ENCODE peak calls at places on chromosomes 2 and 18, in nine cellular contexts. D, Z, J, M, V, N, B, E and F are unnamed samples.

GRCh38 chr2:39469807-39470206 is 32.7 kb upstream of the MAP4K3 start:
- DNase-seq in N (peak), V (no peak), J (peak), E (no peak), B (no peak), M (no peak), Z (no peak), D (peak), F (no peak)

GRCh38 chr2:200787351-200788128 is 24.2 kb upstream of the BZW1 start:
- DNase-seq in M (no peak), J (no peak), D (no peak), N (no peak), E (no peak), Z (no peak), V (no peak), B (no peak), F (no peak)

GRCh38 chr2:198731842-198732421 is 725.8 kb downstream of the SATB2 start:
- DNase-seq in V (no peak), N (no peak), Z (no peak), B (no peak), M (no peak), D (no peak), J (no peak), E (no peak), F (no peak)

GRCh38 chr2:69514836-69515235 is 77.6 kb upstream of the NFU1 start:
- DNase-seq in N (no peak), J (no peak), B (no peak), D (no peak), M (no peak), E (no peak), Z (no peak), V (no peak), F (no peak)

GRCh38 chr2:3642521-3643215 is 15.3 kb upstream of the ALLC start:
- DNase-seq in B (no peak), V (no peak), Z (no peak), N (no peak), E (no peak), J (no peak), D (no peak), M (no peak), F (no peak)

GRCh38 chr2:68732036-68732435 is 2.6 kb upstream of the ARHGAP25 start:
- DNase-seq in V (no peak), J (no peak), M (no peak), D (no peak), B (no peak), Z (no peak), N (no peak), E (no peak), F (no peak)

GRCh38 chr2:43027103-43027482 is 199.3 kb downstream of the ZFP36L2 start:
- DNase-seq in D (no peak), M (no peak), B (no peak), E (no peak), Z (no peak), J (no peak), N (no peak), V (no peak), F (no peak)

GRCh38 chr18:49817947-49818346 is 4.6 kb upstream of the ACAA2 start:
- DNase-seq in N (no peak), D (no peak), B (no peak), M (no peak), E (no peak), V (no peak), J (no peak), Z (no peak), F (no peak)

GRCh38 chr2:145374165-145374564 is 854.2 kb upstream of the ZEB2 start:
- DNase-seq in E (no peak), V (no peak), N (no peak), B (no peak), Z (no peak), D (no peak), J (no peak), M (no peak), F (no peak)

GRCh38 chr2:179483131-179483530 is 218.5 kb upstream of the SESTD1 start:
- DNase-seq in N (no peak), Z (no peak), J (no peak), B (no peak), M (no peak), V (no peak), E (no peak), D (no peak), F (no peak)

GRCh38 chr18:79965119-79965902 is 868 bp downstream of the HSBP1L1 start:
- DNase-seq in E (no peak), D (peak), M (no peak), B (no peak), V (no peak), N (no peak), Z (no peak), J (no peak), F (no peak)

GRCh38 chr18:25055076-25055475 is 296.9 kb downstream of the ZNF521 start:
- DNase-seq in M (no peak), B (no peak), V (no peak), N (no peak), J (no peak), E (no peak), D (no peak), Z (no peak), F (no peak)

GRCh38 chr2:230902180-230902899 is 22.7 kb downstream of the GPR55 start:
- DNase-seq in Z (no peak), M (peak), N (peak), D (peak), J (peak), B (peak), E (peak), V (peak), F (no peak)

GRCh38 chr2:38546064-38546463 is 56.7 kb downstream of the HNRNPLL start:
- DNase-seq in N (no peak), Z (no peak), D (no peak), E (no peak), M (no peak), B (no peak), J (no peak), V (no peak), F (no peak)

GRCh38 chr2:202140522-202141292 is 67.7 kb downstream of the KIAA2012 start:
- DNase-seq in J (no peak), M (no peak), B (no peak), V (no peak), N (no peak), E (no peak), D (no peak), Z (no peak), F (no peak)

GRCh38 chr18:47595816-47596501 is 334.5 kb downstream of the SMAD2 start:
- DNase-seq in J (peak), E (no peak), B (peak), V (no peak), D (peak), N (peak), Z (no peak), M (no peak), F (no peak)

GRCh38 chr2:168612719-168613118 is 156.6 kb downstream of the CERS6 start:
- DNase-seq in M (no peak), D (no peak), V (no peak), Z (no peak), J (no peak), B (no peak), N (no peak), E (no peak), F (no peak)

GRCh38 chr2:105744091-105744908 is 412 bp upstream of the NCK2 start:
- DNase-seq in E (peak), J (peak), Z (no peak), M (peak), B (peak), N (peak), D (peak), V (peak), F (no peak)

GRCh38 chr2:99881901-99882591 is 260.3 kb downstream of the AFF3 start:
- DNase-seq in B (no peak), J (no peak), Z (no peak), D (no peak), N (peak), V (no peak), E (no peak), M (no peak), F (no peak)

GRCh38 chr2:42954227-42954962 is 162.0 kb upstream of the HAAO start:
- DNase-seq in M (no peak), J (no peak), Z (no peak), N (no peak), B (no peak), D (no peak), V (no peak), E (no peak), F (no peak)

GRCh38 chr2:164073053-164073757 is 337.4 kb upstream of the FIGN start:
- DNase-seq in E (no peak), B (no peak), M (no peak), Z (no peak), V (no peak), J (no peak), N (no peak), D (no peak), F (no peak)

GRCh38 chr2:149597050-149598013 is 9.8 kb upstream of the MMADHC start:
- DNase-seq in D (peak), M (no peak), Z (no peak), E (peak), N (peak), B (peak), V (peak), J (peak), F (peak)

GRCh38 chr18:23528580-23529472 is 25.5 kb downstream of the RMC1 start:
- DNase-seq in E (no peak), M (peak), N (no peak), J (no peak), B (no peak), V (no peak), D (no peak), Z (no peak), F (no peak)